ENCODE peak calls at places on chromosomes 6 and 20, in seven cellular contexts. K, T, P, R, B, N and Q are unnamed samples.

GRCh38 chr6:16576391-16577368 is 184.6 kb downstream of the ATXN1 start:
- DNase-seq in K (no peak), T (no peak), P (no peak), R (no peak), B (no peak), N (no peak), Q (no peak)

GRCh38 chr6:90110971-90111370 is 185.7 kb downstream of the BACH2 start:
- DNase-seq in K (no peak), T (no peak), P (no peak), R (no peak), B (no peak), N (no peak), Q (no peak)

GRCh38 chr6:12543953-12544352 is 172.6 kb upstream of the PHACTR1 start:
- DNase-seq in K (no peak), T (no peak), P (no peak), R (no peak), B (no peak), N (no peak), Q (no peak)

GRCh38 chr6:53741417-53741816 is 53.4 kb upstream of the LRRC1 start:
- DNase-seq in K (no peak), T (peak), P (no peak), R (no peak), B (no peak), N (no peak), Q (no peak)

GRCh38 chr20:51803157-51803854 is 985 bp upstream of the SALL4 start:
- DNase-seq in K (no peak), T (no peak), P (no peak), R (peak), B (no peak), N (no peak), Q (no peak)

GRCh38 chr20:4066551-4066950 is 51.2 kb upstream of the RNF24 start:
- DNase-seq in K (no peak), T (peak), P (no peak), R (no peak), B (no peak), N (no peak), Q (no peak)

GRCh38 chr6:135258970-135259369 is 77.9 kb downstream of the MYB start:
- DNase-seq in K (no peak), T (no peak), P (no peak), R (no peak), B (no peak), N (no peak), Q (no peak)

GRCh38 chr6:20688710-20689500 is 154.6 kb downstream of the CDKAL1 start:
- DNase-seq in K (no peak), T (no peak), P (no peak), R (peak), B (no peak), N (no peak), Q (no peak)

GRCh38 chr20:47546184-47547033 is 44.7 kb downstream of the NCOA3 start:
- DNase-seq in K (no peak), T (no peak), P (no peak), R (peak), B (no peak), N (no peak), Q (no peak)

GRCh38 chr6:17580518-17581048 is 19.5 kb upstream of the FAM8A1 start:
- DNase-seq in K (peak), T (no peak), P (peak), R (peak), B (peak), N (no peak), Q (no peak)

GRCh38 chr20:25296094-25297093 is 48.5 kb downstream of the PYGB start:
- DNase-seq in K (no peak), T (peak), P (no peak), R (no peak), B (no peak), N (peak), Q (no peak)

GRCh38 chr6:4208158-4208557 is 72.8 kb upstream of the ECI2 start:
- DNase-seq in K (no peak), T (no peak), P (no peak), R (no peak), B (no peak), N (no peak), Q (no peak)

DNA sequence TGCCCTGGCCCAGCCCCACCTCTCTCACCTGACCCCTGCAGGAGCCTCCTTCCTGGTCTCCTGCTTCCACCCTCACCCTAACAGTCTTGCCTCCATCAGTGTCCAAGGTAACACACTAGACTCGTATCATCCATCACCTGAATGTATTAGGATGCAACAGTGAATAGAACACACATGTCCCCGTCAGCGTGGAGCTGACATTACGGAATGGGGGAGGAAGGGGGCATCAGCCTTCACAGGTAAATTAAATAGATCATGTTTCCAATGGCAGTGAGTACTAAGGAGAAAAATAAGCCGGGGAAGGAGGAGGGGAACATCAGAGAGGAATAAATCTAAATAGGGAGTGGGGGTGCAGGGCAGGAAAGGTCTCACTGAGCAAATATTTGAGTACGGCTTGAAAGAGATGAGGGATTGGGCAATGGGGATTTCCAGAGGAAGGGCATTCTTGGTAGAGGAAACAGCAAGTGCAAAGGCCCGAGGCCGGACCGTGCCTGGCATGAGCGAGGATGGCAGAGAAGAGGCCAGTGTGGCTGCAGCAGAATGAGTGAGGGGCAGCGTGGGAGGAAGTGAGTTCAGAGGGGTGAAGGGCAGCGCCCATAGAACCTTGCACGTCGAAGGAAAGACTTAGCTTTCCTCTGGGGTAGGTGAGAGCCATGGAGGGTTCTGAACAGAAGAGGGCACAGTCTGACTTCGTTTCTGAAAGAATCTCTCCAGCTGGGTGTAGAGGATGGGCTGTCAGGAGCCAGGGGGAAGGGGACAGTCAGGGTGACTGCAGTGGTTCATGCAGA is 110.1 kb upstream of the PTPN1 start:
- DNase-seq in K (no peak), T (peak), P (no peak), R (peak), B (no peak), N (no peak), Q (no peak)
- TF ChIP-seq CTCF in K (peak), T (no peak), P (no peak), R (no peak), B (peak), N (no peak), Q (no peak)

GRCh38 chr20:35618032-35618371 is 2.4 kb downstream of the SPAG4 start:
- DNase-seq in K (no peak), T (no peak), P (no peak), R (no peak), B (no peak), N (no peak), Q (no peak)
- TF ChIP-seq CTCF in K (no peak), T (no peak), P (no peak), R (no peak), B (no peak), N (no peak), Q (no peak)

GRCh38 chr20:64099086-64099786 is 8.1 kb downstream of the NPBWR2 start:
- DNase-seq in K (peak), T (no peak), P (no peak), R (no peak), B (no peak), N (peak), Q (no peak)

GRCh38 chr20:64100566-64100888 is 6.8 kb downstream of the NPBWR2 start:
- DNase-seq in K (no peak), T (no peak), P (no peak), R (no peak), B (no peak), N (no peak), Q (no peak)

GRCh38 chr20:64099880-64100565 is 7.3 kb downstream of the NPBWR2 start:
- DNase-seq in K (no peak), T (no peak), P (no peak), R (no peak), B (no peak), N (no peak), Q (no peak)

GRCh38 chr20:64096535-64096934 is 10.8 kb downstream of the NPBWR2 start:
- DNase-seq in K (no peak), T (no peak), P (no peak), R (no peak), B (no peak), N (no peak), Q (no peak)

DNA sequence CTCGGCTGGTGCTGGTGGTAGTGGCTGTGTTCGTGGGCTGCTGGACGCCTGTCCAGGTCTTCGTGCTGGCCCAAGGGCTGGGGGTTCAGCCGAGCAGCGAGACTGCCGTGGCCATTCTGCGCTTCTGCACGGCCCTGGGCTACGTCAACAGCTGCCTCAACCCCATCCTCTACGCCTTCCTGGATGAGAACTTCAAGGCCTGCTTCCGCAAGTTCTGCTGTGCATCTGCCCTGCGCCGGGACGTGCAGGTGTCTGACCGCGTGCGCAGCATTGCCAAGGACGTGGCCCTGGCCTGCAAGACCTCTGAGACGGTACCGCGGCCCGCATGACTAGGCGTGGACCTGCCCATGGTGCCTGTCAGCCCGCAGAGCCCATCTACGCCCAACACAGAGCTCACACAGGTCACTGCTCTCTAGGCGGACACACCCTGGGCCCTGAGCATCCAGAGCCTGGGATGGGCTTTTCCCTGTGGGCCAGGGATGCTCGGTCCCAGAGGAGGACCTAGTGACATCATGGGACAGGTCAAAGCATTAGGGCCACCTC is 8.8 kb downstream of the NPBWR2 start:
- DNase-seq in K (no peak), T (no peak), P (no peak), R (no peak), B (no peak), N (no peak), Q (no peak)
- TF ChIP-seq CTCF in K (no peak), T (no peak), P (no peak), R (no peak), B (no peak), N (no peak), Q (no peak)

DNA sequence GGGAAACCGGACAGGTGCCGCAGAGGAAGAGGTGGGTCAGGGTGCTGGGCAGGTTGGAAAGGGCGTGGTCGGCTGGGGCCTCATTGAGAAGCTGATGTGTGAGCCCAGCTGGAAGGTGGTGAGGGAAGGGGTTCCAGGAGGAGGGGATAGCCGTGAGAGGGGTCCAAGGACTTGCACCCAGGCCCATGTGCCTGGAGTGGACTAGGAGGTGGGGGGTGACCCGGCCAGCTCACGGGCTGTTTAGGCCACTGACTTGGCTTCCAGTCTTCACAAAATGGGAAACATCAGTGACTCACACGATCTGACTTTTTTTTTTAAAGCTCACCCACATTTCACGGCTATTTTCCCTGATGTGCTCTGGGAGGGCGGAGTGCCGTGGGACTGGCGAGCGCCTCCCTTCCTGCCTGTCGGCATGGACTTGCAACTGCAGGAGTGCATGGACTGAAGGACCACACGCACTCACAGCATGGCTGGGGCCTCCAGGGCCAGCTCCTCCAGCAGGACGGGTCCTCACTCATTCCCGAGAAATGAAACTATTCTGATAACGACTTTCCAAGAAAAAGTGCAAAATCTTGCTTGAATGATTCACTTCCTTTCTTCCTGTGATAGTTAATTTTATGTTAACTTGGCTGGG is 13.5 kb upstream of the PDE10A start:
- DNase-seq in K (no peak), T (no peak), P (no peak), R (no peak), B (peak), N (no peak), Q (no peak)
- TF ChIP-seq CTCF in K (peak), T (no peak), P (no peak), R (no peak), B (peak), N (no peak), Q (no peak)

DNA sequence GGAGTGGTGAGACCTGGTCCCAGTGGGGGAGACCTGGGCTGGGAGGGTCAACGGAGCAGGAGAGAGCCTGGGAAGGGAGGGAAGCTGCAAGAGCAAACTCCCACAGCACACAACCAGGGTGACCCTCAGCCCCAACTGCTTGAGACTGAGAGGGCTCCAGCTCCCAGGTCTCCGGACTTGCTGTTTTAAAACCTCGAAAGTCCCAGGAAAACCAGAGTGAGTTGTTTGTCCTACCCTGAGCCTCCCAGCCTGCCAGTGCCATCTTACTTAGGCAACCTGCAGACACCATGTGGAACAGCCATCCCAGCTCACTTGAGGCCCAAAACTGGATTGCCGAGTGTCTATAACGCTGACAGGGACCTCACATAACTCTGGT is 4.8 kb upstream of the NTSR1 start:
- DNase-seq in K (no peak), T (no peak), P (no peak), R (no peak), B (no peak), N (no peak), Q (no peak)
- TF ChIP-seq CTCF in K (no peak), T (no peak), P (no peak), R (no peak), B (no peak), N (no peak), Q (no peak)

GRCh38 chr6:7086488-7086887 is 21.3 kb upstream of the RREB1 start:
- DNase-seq in K (peak), T (peak), P (no peak), R (no peak), B (peak), N (no peak), Q (no peak)
- TF ChIP-seq CTCF in K (no peak), T (peak), P (no peak), R (no peak), B (no peak), N (no peak), Q (no peak)

GRCh38 chr6:28393912-28394662 is 5.5 kb downstream of the ZSCAN12 start:
- DNase-seq in K (no peak), T (peak), P (no peak), R (no peak), B (no peak), N (no peak), Q (no peak)
- TF ChIP-seq CTCF in K (no peak), T (peak), P (no peak), R (peak), B (no peak), N (peak), Q (no peak)

GRCh38 chr6:163261361-163261760 is 153.2 kb upstream of the QKI start:
- DNase-seq in K (no peak), T (no peak), P (no peak), R (no peak), B (no peak), N (no peak), Q (no peak)

GRCh38 chr6:163262080-163262479 is 152.4 kb upstream of the QKI start:
- DNase-seq in K (no peak), T (no peak), P (no peak), R (no peak), B (no peak), N (no peak), Q (no peak)

GRCh38 chr6:163264662-163265035 is 149.9 kb upstream of the QKI start:
- DNase-seq in K (no peak), T (no peak), P (no peak), R (no peak), B (no peak), N (no peak), Q (no peak)

GRCh38 chr6:163263196-163263595 is 151.3 kb upstream of the QKI start:
- DNase-seq in K (peak), T (no peak), P (no peak), R (no peak), B (peak), N (peak), Q (no peak)

DNA sequence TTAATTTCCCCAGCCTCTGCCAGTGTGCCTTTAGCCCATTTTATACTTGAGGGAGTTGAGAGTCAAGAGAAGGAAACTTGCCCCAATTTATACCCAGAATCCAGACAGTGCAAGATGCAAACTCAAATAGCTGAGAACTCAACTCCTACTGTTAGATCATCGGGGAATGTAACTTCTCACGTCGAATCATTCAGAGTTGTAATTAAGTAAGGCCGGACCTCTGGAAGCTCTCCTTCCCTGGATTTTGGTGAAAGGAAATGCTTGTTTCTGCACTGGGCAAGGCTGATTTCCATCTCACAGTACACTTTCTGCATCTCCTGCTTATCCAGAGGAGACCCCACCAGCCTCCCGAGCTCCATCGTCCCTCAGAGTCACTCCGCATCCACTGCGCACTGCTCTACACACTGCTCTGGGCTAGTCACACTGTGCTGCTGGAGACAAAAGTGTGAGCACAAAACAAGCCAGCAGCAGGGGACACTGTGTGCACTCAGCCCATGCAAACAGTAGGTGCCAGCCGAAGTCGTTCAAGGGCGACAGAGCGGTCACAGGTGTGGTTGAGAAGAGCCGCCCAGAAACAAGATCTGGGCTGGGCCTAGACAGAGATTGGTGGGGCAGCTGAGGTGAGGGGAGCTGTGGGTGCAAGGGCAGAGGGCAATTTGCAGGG is 150.4 kb upstream of the QKI start:
- DNase-seq in K (no peak), T (no peak), P (no peak), R (no peak), B (peak), N (peak), Q (no peak)
- TF ChIP-seq CTCF in K (no peak), T (no peak), P (no peak), R (no peak), B (peak), N (peak), Q (no peak)

GRCh38 chr20:38315290-38315966 is 11.5 kb downstream of the BPI start:
- DNase-seq in K (no peak), T (peak), P (no peak), R (no peak), B (no peak), N (no peak), Q (no peak)
- TF ChIP-seq CTCF in K (no peak), T (peak), P (no peak), R (no peak), B (no peak), N (peak), Q (no peak)

GRCh38 chr20:34999021-34999451 is 43.4 kb downstream of the MYH7B start:
- DNase-seq in K (no peak), T (no peak), P (no peak), R (no peak), B (no peak), N (no peak), Q (no peak)

GRCh38 chr20:34997774-34998173 is 42.1 kb downstream of the MYH7B start:
- DNase-seq in K (no peak), T (no peak), P (no peak), R (no peak), B (no peak), N (no peak), Q (no peak)

GRCh38 chr20:34999782-35000181 is 44.1 kb downstream of the MYH7B start:
- DNase-seq in K (no peak), T (no peak), P (no peak), R (no peak), B (no peak), N (no peak), Q (no peak)

GRCh38 chr20:34997171-34997570 is 41.5 kb downstream of the MYH7B start:
- DNase-seq in K (no peak), T (peak), P (no peak), R (no peak), B (no peak), N (peak), Q (no peak)

GRCh38 chr20:34998331-34998950 is 42.8 kb downstream of the MYH7B start:
- DNase-seq in K (no peak), T (no peak), P (no peak), R (peak), B (no peak), N (no peak), Q (no peak)
- TF ChIP-seq CTCF in K (no peak), T (no peak), P (no peak), R (no peak), B (no peak), N (no peak), Q (no peak)